ENCODE peak calls at places on chromosomes 11 and 22, in four cellular contexts. A is fibroblast of lung, F is skeletal muscle cell, D is GM12865. Y is an unnamed sample.
A peak's percentile ranks its signal among the peaks of the same experiment; 100 is the strongest.

GRCh38 chr11:66317766-66318575 is 1.1 kb upstream of the CD248 start:
- DNase-seq in A (peak; percentile 48), F (peak; percentile 91), D (peak; percentile 39), Y (peak; percentile 18)

GRCh38 chr22:22691716-22692701 is 47.6 kb downstream of the GGTLC2 start:
- DNase-seq in A (no peak), F (peak; percentile 45), D (no peak), Y (peak; percentile 44)

GRCh38 chr11:2446590-2447252 is 1.9 kb downstream of the KCNQ1 start:
- DNase-seq in A (no peak), F (no peak), D (no peak), Y (no peak)

GRCh38 chr11:17952487-17952886 is 60.4 kb downstream of the SERGEF start:
- DNase-seq in A (no peak), F (no peak), D (no peak), Y (no peak)

GRCh38 chr11:120718171-120718570 is 206.6 kb downstream of the GRIK4 start:
- DNase-seq in A (no peak), F (no peak), D (no peak), Y (no peak)

GRCh38 chr11:101482556-101483124 is 101.2 kb downstream of the TRPC6 start:
- DNase-seq in A (no peak), F (no peak), D (no peak), Y (no peak)

GRCh38 chr22:28029201-28029948 is 110.3 kb upstream of the PITPNB start:
- DNase-seq in A (peak; percentile 61), F (no peak), D (no peak), Y (no peak)

GRCh38 chr11:27022659-27023251 is 17.9 kb upstream of the BBOX1 start:
- DNase-seq in A (no peak), F (no peak), D (no peak), Y (no peak)

GRCh38 chr22:18078329-18079041 is 695 bp downstream of the PEX26 start:
- DNase-seq in A (peak; percentile 26), F (no peak), D (peak; percentile 84), Y (no peak)

GRCh38 chr11:78061921-78062311 is 1.7 kb upstream of the THRSP start:
- DNase-seq in A (no peak), F (no peak), D (no peak), Y (no peak)

GRCh38 chr11:28228196-28228595 is 120.0 kb downstream of the METTL15 start:
- DNase-seq in A (peak; percentile 65), F (no peak), D (no peak), Y (no peak)

GRCh38 chr22:30694638-30695350 is at the start of gene OSBP2:
- DNase-seq in A (no peak), F (no peak), D (peak; percentile 37), Y (no peak)

GRCh38 chr11:19598876-19599275 is 113.8 kb upstream of the NAV2 start:
- DNase-seq in A (no peak), F (no peak), D (no peak), Y (no peak)

GRCh38 chr11:83046626-83047172 is 25.0 kb downstream of the RAB30 start:
- DNase-seq in A (peak; percentile 37), F (no peak), D (no peak), Y (no peak)

GRCh38 chr22:27686534-27686933 is 115.0 kb downstream of the MN1 start:
- DNase-seq in A (peak; percentile 93), F (no peak), D (no peak), Y (no peak)

GRCh38 chr11:44374001-44374400 is 64.1 kb upstream of the ALX4 start:
- DNase-seq in A (no peak), F (no peak), D (no peak), Y (no peak)

GRCh38 chr11:74679513-74679865 is 51.7 kb downstream of the CHRDL2 start:
- DNase-seq in A (no peak), F (no peak), D (no peak), Y (no peak)

GRCh38 chr22:29073618-29074275 is 912 bp downstream of the KREMEN1 start:
- DNase-seq in A (peak; percentile 9), F (no peak), D (no peak), Y (no peak)

GRCh38 chr11:22666700-22667439 is 459 bp downstream of the GAS2 start:
- DNase-seq in A (peak; percentile 43), F (no peak), D (peak; percentile 21), Y (no peak)

GRCh38 chr11:95138448-95138847 is 48.8 kb downstream of the ENDOD1 start:
- DNase-seq in A (no peak), F (no peak), D (peak; percentile 25), Y (no peak)

GRCh38 chr11:120167659-120168058 is 29.7 kb upstream of the TRIM29 start:
- DNase-seq in A (no peak), F (no peak), D (no peak), Y (no peak)

GRCh38 chr11:1858154-1858553 is 5.3 kb downstream of the LSP1 start:
- DNase-seq in A (no peak), F (no peak), D (no peak), Y (no peak)

GRCh38 chr11:104968856-104969776 is 742 bp upstream of the CASP4 start:
- DNase-seq in A (peak; percentile 4), F (no peak), D (no peak), Y (no peak)

GRCh38 chr11:26230021-26230420 is 101.9 kb upstream of the ANO3 start:
- DNase-seq in A (peak; percentile 43), F (no peak), D (no peak), Y (no peak)

GRCh38 chr22:30649430-30650007 is 13.9 kb downstream of the SLC35E4 start:
- DNase-seq in A (peak; percentile 93), F (peak; percentile 49), D (peak; percentile 60), Y (no peak)

GRCh38 chr11:11349870-11350325 is 3.2 kb downstream of the CSNK2A3 start:
- DNase-seq in A (peak; percentile 89), F (peak; percentile 69), D (no peak), Y (no peak)

GRCh38 chr11:117458275-117459120 is 130.8 kb downstream of the CEP164 start:
- DNase-seq in A (no peak), F (no peak), D (peak; percentile 80), Y (no peak)

GRCh38 chr11:64776875-64777274 is 1.5 kb downstream of the SF1 start:
- DNase-seq in A (no peak), F (no peak), D (no peak), Y (no peak)

GRCh38 chr11:65558002-65558784 is at the start of gene LTBP3:
- DNase-seq in A (peak; percentile 82), F (no peak), D (no peak), Y (no peak)

GRCh38 chr22:49934144-49934890 is 15.9 kb downstream of the CRELD2 start:
- DNase-seq in A (peak; percentile 61), F (no peak), D (no peak), Y (no peak)

GRCh38 chr11:12817681-12818332 is 143.6 kb downstream of the TEAD1 start:
- DNase-seq in A (peak; percentile 56), F (no peak), D (no peak), Y (no peak)

GRCh38 chr11:18802381-18803257 is 11.0 kb upstream of the PTPN5 start:
- DNase-seq in A (peak; percentile 65), F (peak; percentile 30), D (peak; percentile 73), Y (peak; percentile 19)

GRCh38 chr11:38330578-38330977 is 1732.5 kb upstream of the RAG2 start:
- DNase-seq in A (no peak), F (no peak), D (no peak), Y (no peak)

GRCh38 chr11:86069408-86070086 is 663 bp upstream of the PICALM start:
- DNase-seq in A (peak; percentile 99), F (peak; percentile 87), D (peak; percentile 76), Y (peak; percentile 95)

GRCh38 chr11:18912883-18913282 is 26.3 kb downstream of the MRGPRX1 start:
- DNase-seq in A (no peak), F (no peak), D (no peak), Y (no peak)

GRCh38 chr22:19974233-19974861 is 32.7 kb upstream of the TXNRD2 start:
- DNase-seq in A (peak; percentile 79), F (no peak), D (peak; percentile 72), Y (no peak)

GRCh38 chr22:41775976-41776375 is 24.5 kb upstream of the CCDC134 start:
- DNase-seq in A (no peak), F (no peak), D (no peak), Y (no peak)

DNA sequence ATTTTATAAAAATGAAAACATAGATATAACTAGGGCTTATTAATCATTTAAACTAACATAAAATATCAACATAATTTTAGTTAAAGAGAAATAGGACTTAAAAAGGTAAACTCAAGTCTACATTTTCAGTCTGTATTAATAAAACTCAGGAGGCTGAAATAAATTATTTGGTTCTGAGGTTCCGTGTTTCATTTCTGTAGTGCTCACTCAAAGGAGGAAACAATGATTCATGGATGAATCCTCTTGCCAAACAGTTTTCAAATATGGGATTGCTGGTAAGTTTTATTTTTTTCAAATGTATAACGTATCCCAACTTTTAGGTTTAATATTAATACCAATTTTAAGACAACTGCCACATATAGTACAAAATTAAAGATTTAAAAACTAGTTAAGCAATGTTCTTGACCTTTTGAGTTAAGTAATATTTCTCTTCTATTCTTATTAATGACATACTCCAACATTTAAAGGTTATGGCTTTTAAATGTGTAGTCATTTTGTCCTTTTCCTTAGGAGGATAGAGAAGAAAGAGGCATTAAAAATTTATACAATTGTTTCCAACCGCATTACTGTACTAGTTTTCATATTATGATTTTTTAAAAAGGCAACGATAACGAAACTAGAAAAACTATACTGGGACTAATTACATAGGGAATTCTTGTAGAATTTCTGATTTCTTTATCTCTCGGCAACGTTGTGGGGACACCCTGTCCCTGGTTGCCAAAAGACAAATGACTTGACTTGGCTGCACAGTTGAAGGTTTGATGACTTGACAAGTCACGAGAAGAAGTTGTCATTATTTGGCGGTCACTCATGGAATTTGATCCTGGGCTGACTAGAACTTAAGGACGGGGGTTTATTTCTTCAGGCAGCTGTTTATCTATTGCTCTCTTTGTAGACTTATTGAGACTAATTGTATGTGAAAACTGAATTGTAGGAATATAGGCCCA is 69.2 kb upstream of the ADSL start:
- DNase-seq in A (peak; percentile 60), F (no peak), D (no peak), Y (no peak)
- H3K4me3 ChIP-seq in A (peak overlapping the region; percentile 40), F (peak overlapping the region; percentile 44), D (peak overlapping the region; percentile 53), Y (peak overlapping the region; percentile 38)

DNA sequence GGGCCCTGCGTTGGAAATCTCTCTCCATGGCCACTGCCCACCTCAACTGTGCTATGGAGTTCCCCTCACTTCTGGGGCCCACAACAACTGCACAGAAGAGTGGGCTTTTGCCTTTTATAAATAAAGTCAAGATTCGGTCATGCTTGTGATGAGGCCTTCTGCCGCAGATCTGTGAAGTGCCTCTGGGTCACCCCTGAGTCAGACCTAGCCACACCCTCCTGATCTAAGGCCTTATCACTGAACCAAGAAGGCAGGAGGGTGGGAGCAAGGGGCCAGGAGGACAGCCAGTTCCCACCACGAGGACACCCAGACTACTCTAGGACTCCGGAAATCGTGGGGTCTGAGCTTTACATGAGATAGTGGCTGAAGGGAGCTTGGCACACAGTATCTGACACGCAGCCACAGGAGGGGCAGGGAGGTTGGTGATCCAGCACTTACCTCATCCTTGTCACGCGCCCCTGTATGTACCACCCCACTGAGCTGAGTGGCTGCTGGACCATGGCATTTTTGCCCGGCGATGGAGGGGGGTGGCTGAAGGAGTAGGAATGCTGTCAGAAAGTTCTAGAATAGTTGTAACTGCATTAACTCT is 115.7 kb downstream of the ABTB2 start:
- DNase-seq in A (peak; percentile 61), F (no peak), D (peak; percentile 49), Y (no peak)
- H3K4me3 ChIP-seq in A (no peak overlapping the region), F (no peak overlapping the region), D (no peak overlapping the region), Y (no peak overlapping the region)

DNA sequence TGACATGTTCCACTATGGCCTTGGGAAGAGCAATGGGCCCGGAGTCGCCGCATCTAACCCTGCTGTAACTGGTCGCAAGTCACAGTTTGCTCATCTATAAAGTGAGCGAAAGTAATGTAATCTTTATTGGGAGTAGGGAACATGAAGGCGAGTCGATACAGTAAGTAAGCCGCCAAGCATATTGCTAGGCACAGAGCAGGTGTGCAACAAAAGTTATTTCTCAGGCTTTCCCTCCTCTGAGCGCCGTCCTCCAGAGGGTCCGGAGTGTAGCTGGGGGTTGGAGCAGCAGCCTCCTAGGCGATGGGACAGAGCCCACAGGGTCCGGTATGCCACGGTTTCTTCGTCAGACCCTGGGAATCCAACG is 343 bp upstream of the SPON1 start:
- DNase-seq in A (no peak), F (no peak), D (no peak), Y (no peak)
- H3K4me3 ChIP-seq in A (no peak overlapping the region), F (peak overlapping the region; percentile 27), D (no peak overlapping the region), Y (peak overlapping the region; percentile 59)

GRCh38 chr11:103110406-103110805 is 1.2 kb downstream of the DYNC2H1 start:
- DNase-seq in A (peak; percentile 41), F (no peak), D (no peak), Y (no peak)
- H3K4me3 ChIP-seq in A (peak overlapping the region; percentile 88), F (peak overlapping the region; percentile 90), D (no peak overlapping the region), Y (peak overlapping the region; percentile 60)